ENCODE peak calls at places on chromosome 7, in five cellular contexts. Q is CD8-positive, alpha-beta T cell; U is fibroblast of lung; O is upper lobe of right lung; X is uterus. R is an unnamed sample. For H3K4me1, the result is how much of the 10 kb centered on the place peaks cover.

GRCh38 chr7:47484923-47485639 is 96.8 kb downstream of the TNS3 start:
- DNase-seq in Q (no peak), U (peak), O (no peak), X (no peak), R (no peak)

GRCh38 chr7:118232837-118233236 is 8.3 kb downstream of the ANKRD7 start:
- DNase-seq in Q (no peak), U (no peak), O (no peak), X (no peak), R (no peak)

GRCh38 chr7:133355325-133355708 is 102.4 kb downstream of the EXOC4 start:
- DNase-seq in Q (no peak), U (peak), O (no peak), X (no peak), R (no peak)

GRCh38 chr7:22563115-22563514 is 63.1 kb upstream of the STEAP1B start:
- DNase-seq in Q (no peak), U (no peak), O (no peak), X (no peak), R (no peak)

GRCh38 chr7:83162402-83163256 is at the start of gene PCLO:
- DNase-seq in Q (peak), U (peak), O (peak), X (peak), R (peak)

GRCh38 chr7:71770269-71770907 is 638.4 kb downstream of the GALNT17 start:
- DNase-seq in Q (no peak), U (no peak), O (no peak), X (no peak), R (no peak)

GRCh38 chr7:158782638-158783490 is 46.4 kb downstream of the ESYT2 start:
- DNase-seq in Q (no peak), U (peak), O (no peak), X (peak), R (peak)

GRCh38 chr7:19939746-19940145 is 166.3 kb upstream of the TMEM196 start:
- DNase-seq in Q (no peak), U (peak), O (no peak), X (no peak), R (no peak)

GRCh38 chr7:85464042-85464651 is 277.3 kb upstream of the SEMA3D start:
- DNase-seq in Q (no peak), U (peak), O (no peak), X (no peak), R (no peak)

GRCh38 chr7:95874541-95875265 is 102.3 kb downstream of the DYNC1I1 start:
- DNase-seq in Q (no peak), U (no peak), O (no peak), X (no peak), R (no peak)

GRCh38 chr7:47218378-47219176 is 363.3 kb downstream of the TNS3 start:
- DNase-seq in Q (no peak), U (no peak), O (no peak), X (no peak), R (no peak)

GRCh38 chr7:31020652-31021051 is 31.5 kb upstream of the ADCYAP1R1 start:
- DNase-seq in Q (no peak), U (no peak), O (no peak), X (no peak), R (no peak)

GRCh38 chr7:30285531-30286284 is 1.3 kb downstream of the ZNRF2 start:
- DNase-seq in Q (peak), U (peak), O (peak), X (peak), R (peak)

GRCh38 chr7:86926732-86927131 is 132.7 kb downstream of the ELAPOR2 start:
- DNase-seq in Q (no peak), U (peak), O (no peak), X (peak), R (no peak)

GRCh38 chr7:135925205-135925604 is 52.0 kb downstream of the MTPN start:
- DNase-seq in Q (no peak), U (peak), O (no peak), X (no peak), R (no peak)

GRCh38 chr7:117901089-117901797 is 28.0 kb upstream of the CTTNBP2 start:
- DNase-seq in Q (no peak), U (no peak), O (no peak), X (no peak), R (no peak)

GRCh38 chr7:147646568-147646967 is 944.0 kb upstream of the C7orf33 start:
- DNase-seq in Q (no peak), U (no peak), O (no peak), X (no peak), R (no peak)

GRCh38 chr7:14521183-14521582 is 381.4 kb downstream of the DGKB start:
- DNase-seq in Q (no peak), U (no peak), O (no peak), X (no peak), R (no peak)

GRCh38 chr7:98280791-98281756 is at the start of gene BRI3:
- DNase-seq in Q (peak), U (peak), O (peak), X (peak), R (peak)

GRCh38 chr7:5549096-5549896 is 125.7 kb upstream of the TNRC18 start:
- DNase-seq in Q (no peak), U (peak), O (no peak), X (peak), R (peak)

GRCh38 chr7:98360221-98361124 is 40.4 kb downstream of the BAIAP2L1 start:
- DNase-seq in Q (no peak), U (no peak), O (peak), X (no peak), R (peak)

GRCh38 chr7:74482629-74483401 is 29.1 kb downstream of the GTF2IRD1 start:
- DNase-seq in Q (no peak), U (peak), O (no peak), X (peak), R (no peak)
- H3K4me1 ChIP-seq in Q (under half), U (under half), O (half or more), X (under half), R (half or more)

DNA sequence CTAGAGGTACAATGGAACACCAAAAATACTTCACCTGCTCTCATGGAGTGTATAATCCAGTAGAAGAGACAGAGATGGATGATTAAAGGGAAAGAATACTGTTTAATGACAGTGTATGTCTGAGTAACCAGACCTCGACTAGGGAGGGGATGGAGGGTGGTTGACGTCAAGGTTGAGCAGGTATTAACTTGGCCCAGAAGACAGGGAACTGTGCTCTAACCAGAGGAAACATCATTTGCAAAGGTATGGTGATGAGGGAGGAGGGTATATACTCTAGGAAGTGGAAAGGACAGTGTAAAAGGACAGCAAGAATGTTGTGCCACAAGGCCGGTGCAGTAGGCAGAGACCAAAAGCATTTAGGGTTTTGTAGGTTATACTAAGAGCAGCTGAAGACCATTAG is 2.9 kb downstream of the MIOS start:
- DNase-seq in Q (no peak), U (no peak), O (no peak), X (no peak), R (no peak)
- H3K4me3 ChIP-seq in Q (peak), U (no peak), O (peak), X (no peak), R (peak)

DNA sequence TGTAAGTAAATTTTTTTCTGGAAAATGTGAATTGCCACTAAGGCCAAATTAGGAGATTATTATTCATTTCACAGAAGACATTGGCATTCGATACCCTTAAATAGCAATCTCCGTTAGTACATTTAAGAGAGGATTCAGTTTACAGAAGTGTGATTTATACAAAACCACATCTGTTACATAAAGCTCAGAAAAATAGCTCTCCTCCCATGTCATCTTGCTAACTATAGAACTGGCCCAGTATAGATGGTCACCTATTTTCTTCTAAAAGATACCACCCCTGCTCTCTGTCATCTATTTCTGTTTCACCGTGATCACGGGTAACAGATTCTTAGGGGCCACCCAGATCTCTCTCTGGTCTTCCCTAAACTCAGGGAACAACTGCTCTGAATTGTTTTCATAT is 119.1 kb downstream of the HIP1 start:
- DNase-seq in Q (no peak), U (no peak), O (no peak), X (no peak), R (no peak)
- H3K4me1 ChIP-seq in Q (under half), U (under half), O (under half), X (under half), R (half or more)

GRCh38 chr7:24462117-24462516 is 111.1 kb upstream of the PALS2 start:
- DNase-seq in Q (no peak), U (no peak), O (no peak), X (no peak), R (no peak)

GRCh38 chr7:24457215-24457549 is 116.1 kb upstream of the PALS2 start:
- DNase-seq in Q (no peak), U (no peak), O (no peak), X (no peak), R (no peak)

GRCh38 chr7:24455813-24456525 is 117.3 kb upstream of the PALS2 start:
- DNase-seq in Q (no peak), U (no peak), O (no peak), X (no peak), R (no peak)

GRCh38 chr7:24456526-24457214 is 116.6 kb upstream of the PALS2 start:
- DNase-seq in Q (no peak), U (no peak), O (no peak), X (no peak), R (no peak)
- H3K4me3 ChIP-seq in Q (no peak), U (no peak), O (no peak), X (no peak), R (no peak)

DNA sequence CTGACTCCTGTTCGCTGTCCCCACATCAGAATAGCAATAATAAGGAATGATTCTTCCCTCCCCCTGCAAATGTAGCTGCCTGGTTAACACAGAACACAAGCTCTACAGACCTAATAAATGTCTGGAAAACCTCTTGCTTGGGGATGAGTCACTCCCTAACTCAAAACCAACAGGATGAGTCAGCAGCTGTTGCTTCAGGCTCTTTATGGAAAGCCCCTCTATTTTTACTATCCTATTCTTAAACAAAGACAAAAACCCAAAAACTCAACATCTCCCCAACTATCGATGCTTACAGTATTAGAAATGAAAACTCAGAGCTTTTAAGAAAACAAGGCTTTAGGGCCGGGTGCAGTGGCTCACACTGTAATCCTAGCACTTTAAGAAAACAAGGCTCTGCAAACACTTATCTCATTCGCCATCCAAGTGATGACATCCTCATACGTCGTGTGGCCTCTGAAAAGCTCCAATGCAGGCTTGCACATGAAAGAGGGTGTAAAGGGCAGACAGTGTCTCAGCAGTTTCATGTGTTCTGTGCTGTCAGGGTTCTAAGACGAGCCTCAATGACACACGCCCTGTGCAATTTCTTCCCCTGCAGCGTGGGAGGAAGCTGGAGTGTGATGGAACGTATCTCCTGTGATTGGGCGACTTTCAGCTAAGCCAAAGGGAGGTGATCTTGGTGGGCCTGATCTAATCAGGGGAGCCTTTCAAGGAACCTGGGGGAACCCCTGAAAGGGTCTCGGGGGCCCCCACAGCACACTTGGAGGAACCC is 70.1 kb downstream of the AMZ1 start:
- DNase-seq in Q (no peak), U (peak), O (peak), X (peak), R (no peak)
- H3K4me1 ChIP-seq in Q (under half), U (half or more), O (under half), X (under half), R (half or more)

DNA sequence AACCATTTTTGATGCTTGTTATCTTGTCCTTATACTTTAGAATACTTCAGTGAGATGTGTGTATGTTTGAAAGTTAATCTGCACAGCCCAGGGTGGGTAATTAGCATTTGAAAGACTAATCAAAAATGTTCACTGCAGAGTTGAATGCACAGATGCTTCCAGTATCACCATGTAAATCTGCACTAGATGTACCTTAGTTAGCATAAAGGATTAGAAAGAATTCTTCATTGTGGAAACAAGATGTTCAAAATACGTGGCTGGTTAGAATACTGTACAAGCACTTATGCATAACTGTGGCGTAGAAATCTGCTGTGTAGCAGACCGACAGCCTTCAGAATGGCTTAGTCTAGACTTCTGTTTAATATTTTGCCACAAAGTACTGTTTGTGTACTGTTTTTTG is 2.2 kb upstream of the TMEM168 start:
- DNase-seq in Q (no peak), U (no peak), O (no peak), X (no peak), R (no peak)
- H3K4me3 ChIP-seq in Q (no peak), U (no peak), O (no peak), X (no peak), R (no peak)

R was measured in lower lobe of right lung.